ENCODE peak calls at places on chromosomes 3 and 15, in eight cellular contexts. One of them, this sample, is unnamed.
A peak's percentile ranks its signal among the peaks of the same experiment; 100 is the strongest.

GRCh38 chr3:67578416-67578815 is 76.0 kb downstream of the SUCLG2 start:
- DNase-seq in GM23338: peak; percentile 51
- DNase-seq in GM23248: no peak
- DNase-seq in WERI-Rb-1: no peak
- DNase-seq in AG04450: no peak
- DNase-seq in colonic mucosa: no peak
- DNase-seq in cardiac muscle cell: peak; percentile 3
- DNase-seq in CD4-positive, alpha-beta memory T cell: no peak
- DNase-seq in this sample: no peak

GRCh38 chr3:1766384-1766783 is 332.3 kb upstream of the CNTN4 start:
- DNase-seq in GM23338: no peak
- DNase-seq in GM23248: no peak
- DNase-seq in WERI-Rb-1: no peak
- DNase-seq in AG04450: no peak
- DNase-seq in colonic mucosa: no peak
- DNase-seq in cardiac muscle cell: no peak
- DNase-seq in CD4-positive, alpha-beta memory T cell: no peak
- DNase-seq in this sample: no peak

GRCh38 chr15:88022711-88023110 is 233.8 kb downstream of the NTRK3 start:
- DNase-seq in GM23338: no peak
- DNase-seq in GM23248: no peak
- DNase-seq in WERI-Rb-1: peak; percentile 73
- DNase-seq in AG04450: no peak
- DNase-seq in colonic mucosa: no peak
- DNase-seq in cardiac muscle cell: no peak
- DNase-seq in CD4-positive, alpha-beta memory T cell: no peak
- DNase-seq in this sample: no peak

GRCh38 chr3:129112308-129113052 is 9.1 kb downstream of the RAB43 start:
- DNase-seq in GM23338: no peak
- DNase-seq in GM23248: peak; percentile 44
- DNase-seq in WERI-Rb-1: no peak
- DNase-seq in AG04450: no peak
- DNase-seq in colonic mucosa: no peak
- DNase-seq in cardiac muscle cell: no peak
- DNase-seq in CD4-positive, alpha-beta memory T cell: no peak
- DNase-seq in this sample: no peak

GRCh38 chr15:95024388-95024787 is 793.0 kb downstream of the MCTP2 start:
- DNase-seq in GM23338: peak; percentile 86
- DNase-seq in GM23248: peak; percentile 73
- DNase-seq in WERI-Rb-1: no peak
- DNase-seq in AG04450: peak; percentile 7
- DNase-seq in colonic mucosa: no peak
- DNase-seq in cardiac muscle cell: peak; percentile 49
- DNase-seq in CD4-positive, alpha-beta memory T cell: no peak
- DNase-seq in this sample: no peak

GRCh38 chr3:179541596-179541995 is 21.1 kb upstream of the ACTL6A start:
- DNase-seq in GM23338: no peak
- DNase-seq in GM23248: no peak
- DNase-seq in WERI-Rb-1: no peak
- DNase-seq in AG04450: no peak
- DNase-seq in colonic mucosa: no peak
- DNase-seq in cardiac muscle cell: no peak
- DNase-seq in CD4-positive, alpha-beta memory T cell: no peak
- DNase-seq in this sample: no peak

GRCh38 chr3:45597166-45597565 is 2.6 kb downstream of the LIMD1 start:
- DNase-seq in GM23338: no peak
- DNase-seq in GM23248: peak; percentile 71
- DNase-seq in WERI-Rb-1: no peak
- DNase-seq in AG04450: no peak
- DNase-seq in colonic mucosa: peak; percentile 42
- DNase-seq in cardiac muscle cell: no peak
- DNase-seq in CD4-positive, alpha-beta memory T cell: no peak
- DNase-seq in this sample: peak; percentile 71

GRCh38 chr15:99086327-99086667 is 18.6 kb upstream of the SYNM start:
- DNase-seq in GM23338: no peak
- DNase-seq in GM23248: no peak
- DNase-seq in WERI-Rb-1: no peak
- DNase-seq in AG04450: no peak
- DNase-seq in colonic mucosa: no peak
- DNase-seq in cardiac muscle cell: no peak
- DNase-seq in CD4-positive, alpha-beta memory T cell: no peak
- DNase-seq in this sample: peak; percentile 53

GRCh38 chr3:9727041-9727595 is 4.4 kb upstream of the BRPF1 start:
- DNase-seq in GM23338: peak; percentile 93
- DNase-seq in GM23248: peak; percentile 30
- DNase-seq in WERI-Rb-1: peak; percentile 33
- DNase-seq in AG04450: no peak
- DNase-seq in colonic mucosa: no peak
- DNase-seq in cardiac muscle cell: no peak
- DNase-seq in CD4-positive, alpha-beta memory T cell: peak; percentile 75
- DNase-seq in this sample: no peak

GRCh38 chr15:50425219-50425618 is 1.0 kb downstream of the USP8 start:
- DNase-seq in GM23338: peak; percentile 20
- DNase-seq in GM23248: peak; percentile 55
- DNase-seq in WERI-Rb-1: no peak
- DNase-seq in AG04450: no peak
- DNase-seq in colonic mucosa: no peak
- DNase-seq in cardiac muscle cell: no peak
- DNase-seq in CD4-positive, alpha-beta memory T cell: no peak
- DNase-seq in this sample: no peak

GRCh38 chr15:49847937-49848823 is 227.3 kb downstream of the DTWD1 start:
- DNase-seq in GM23338: no peak
- DNase-seq in GM23248: peak; percentile 94
- DNase-seq in WERI-Rb-1: no peak
- DNase-seq in AG04450: peak; percentile 92
- DNase-seq in colonic mucosa: no peak
- DNase-seq in cardiac muscle cell: no peak
- DNase-seq in CD4-positive, alpha-beta memory T cell: no peak
- DNase-seq in this sample: no peak

GRCh38 chr3:58837863-58838255 is 171.3 kb upstream of the FAM3D start:
- DNase-seq in GM23338: no peak
- DNase-seq in GM23248: peak; percentile 36
- DNase-seq in WERI-Rb-1: no peak
- DNase-seq in AG04450: no peak
- DNase-seq in colonic mucosa: no peak
- DNase-seq in cardiac muscle cell: no peak
- DNase-seq in CD4-positive, alpha-beta memory T cell: no peak
- DNase-seq in this sample: no peak

GRCh38 chr3:18558526-18558925 is 133.4 kb upstream of the SATB1 start:
- DNase-seq in GM23338: no peak
- DNase-seq in GM23248: no peak
- DNase-seq in WERI-Rb-1: no peak
- DNase-seq in AG04450: no peak
- DNase-seq in colonic mucosa: no peak
- DNase-seq in cardiac muscle cell: no peak
- DNase-seq in CD4-positive, alpha-beta memory T cell: no peak
- DNase-seq in this sample: no peak
- H3K27me3 ChIP-seq in GM23338: no peaks in the 10 kb centered on the region
- H3K27me3 ChIP-seq in GM23248: no peaks in the 10 kb centered on the region
- H3K27me3 ChIP-seq in WERI-Rb-1: no peaks in the 10 kb centered on the region
- H3K27me3 ChIP-seq in AG04450: no peaks in the 10 kb centered on the region
- H3K27me3 ChIP-seq in colonic mucosa: no peaks in the 10 kb centered on the region
- H3K27me3 ChIP-seq in cardiac muscle cell: no peaks in the 10 kb centered on the region
- H3K27me3 ChIP-seq in CD4-positive, alpha-beta memory T cell: no peaks in the 10 kb centered on the region
- H3K27me3 ChIP-seq in this sample: no peaks in the 10 kb centered on the region

GRCh38 chr3:72238836-72239235 is 453.9 kb upstream of the PROK2 start:
- DNase-seq in GM23338: no peak
- DNase-seq in GM23248: no peak
- DNase-seq in WERI-Rb-1: no peak
- DNase-seq in AG04450: no peak
- DNase-seq in colonic mucosa: no peak
- DNase-seq in cardiac muscle cell: no peak
- DNase-seq in CD4-positive, alpha-beta memory T cell: no peak
- DNase-seq in this sample: no peak
- H3K27ac ChIP-seq in GM23338: no peak overlapping the region
- H3K27ac ChIP-seq in GM23248: no peak overlapping the region
- H3K27ac ChIP-seq in WERI-Rb-1: no peak overlapping the region
- H3K27ac ChIP-seq in AG04450: no peak overlapping the region
- H3K27ac ChIP-seq in colonic mucosa: no peak overlapping the region
- H3K27ac ChIP-seq in cardiac muscle cell: no peak overlapping the region
- H3K27ac ChIP-seq in CD4-positive, alpha-beta memory T cell: no peak overlapping the region
- H3K27ac ChIP-seq in this sample: no peak overlapping the region

DNA sequence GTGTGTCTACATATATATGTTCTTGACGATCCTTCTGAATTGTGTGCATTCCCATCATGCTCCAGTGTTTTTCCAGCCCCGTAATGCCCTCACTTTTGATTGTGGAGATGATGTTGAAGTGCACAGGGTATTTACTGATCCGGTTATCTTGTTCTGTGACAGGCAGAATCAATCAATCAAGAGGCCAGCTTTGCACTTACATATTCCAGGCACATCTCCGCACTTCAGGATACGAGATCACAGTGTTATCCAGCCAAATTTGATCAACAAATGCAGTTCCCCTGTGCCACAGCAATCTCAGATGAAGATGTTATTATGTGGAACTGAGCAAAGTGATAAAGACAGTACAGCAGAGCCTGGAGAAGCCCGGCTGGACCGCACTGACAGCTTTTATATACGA is 416.7 kb downstream of the FOXP1 start:
- DNase-seq in GM23338: no peak
- DNase-seq in GM23248: no peak
- DNase-seq in WERI-Rb-1: no peak
- DNase-seq in AG04450: no peak
- DNase-seq in colonic mucosa: no peak
- DNase-seq in cardiac muscle cell: no peak
- DNase-seq in CD4-positive, alpha-beta memory T cell: no peak
- DNase-seq in this sample: no peak
- H3K4me3 ChIP-seq in GM23338: no peak overlapping the region
- H3K4me3 ChIP-seq in GM23248: no peak overlapping the region
- H3K4me3 ChIP-seq in WERI-Rb-1: no peak overlapping the region
- H3K4me3 ChIP-seq in AG04450: no peak overlapping the region
- H3K4me3 ChIP-seq in colonic mucosa: no peak overlapping the region
- H3K4me3 ChIP-seq in cardiac muscle cell: no peak overlapping the region
- H3K4me3 ChIP-seq in CD4-positive, alpha-beta memory T cell: no peak overlapping the region
- H3K4me3 ChIP-seq in this sample: no peak overlapping the region

GRCh38 chr3:62374375-62374876 is 1.1 kb upstream of the FEZF2 start:
- DNase-seq in GM23338: peak; percentile 68
- DNase-seq in GM23248: peak; percentile 69
- DNase-seq in WERI-Rb-1: no peak
- DNase-seq in AG04450: no peak
- DNase-seq in colonic mucosa: no peak
- DNase-seq in cardiac muscle cell: no peak
- DNase-seq in CD4-positive, alpha-beta memory T cell: no peak
- DNase-seq in this sample: no peak

GRCh38 chr3:62378329-62378789 is 5.0 kb upstream of the FEZF2 start:
- DNase-seq in GM23338: peak; percentile 77
- DNase-seq in GM23248: no peak
- DNase-seq in WERI-Rb-1: no peak
- DNase-seq in AG04450: no peak
- DNase-seq in colonic mucosa: no peak
- DNase-seq in cardiac muscle cell: no peak
- DNase-seq in CD4-positive, alpha-beta memory T cell: no peak
- DNase-seq in this sample: no peak

GRCh38 chr3:62375655-62376054 is 2.3 kb upstream of the FEZF2 start:
- DNase-seq in GM23338: peak; percentile 43
- DNase-seq in GM23248: no peak
- DNase-seq in WERI-Rb-1: no peak
- DNase-seq in AG04450: no peak
- DNase-seq in colonic mucosa: no peak
- DNase-seq in cardiac muscle cell: no peak
- DNase-seq in CD4-positive, alpha-beta memory T cell: no peak
- DNase-seq in this sample: no peak

GRCh38 chr3:62376906-62377865 is 3.8 kb upstream of the FEZF2 start:
- DNase-seq in GM23338: peak; percentile 61
- DNase-seq in GM23248: no peak
- DNase-seq in WERI-Rb-1: no peak
- DNase-seq in AG04450: no peak
- DNase-seq in colonic mucosa: no peak
- DNase-seq in cardiac muscle cell: no peak
- DNase-seq in CD4-positive, alpha-beta memory T cell: no peak
- DNase-seq in this sample: no peak

DNA sequence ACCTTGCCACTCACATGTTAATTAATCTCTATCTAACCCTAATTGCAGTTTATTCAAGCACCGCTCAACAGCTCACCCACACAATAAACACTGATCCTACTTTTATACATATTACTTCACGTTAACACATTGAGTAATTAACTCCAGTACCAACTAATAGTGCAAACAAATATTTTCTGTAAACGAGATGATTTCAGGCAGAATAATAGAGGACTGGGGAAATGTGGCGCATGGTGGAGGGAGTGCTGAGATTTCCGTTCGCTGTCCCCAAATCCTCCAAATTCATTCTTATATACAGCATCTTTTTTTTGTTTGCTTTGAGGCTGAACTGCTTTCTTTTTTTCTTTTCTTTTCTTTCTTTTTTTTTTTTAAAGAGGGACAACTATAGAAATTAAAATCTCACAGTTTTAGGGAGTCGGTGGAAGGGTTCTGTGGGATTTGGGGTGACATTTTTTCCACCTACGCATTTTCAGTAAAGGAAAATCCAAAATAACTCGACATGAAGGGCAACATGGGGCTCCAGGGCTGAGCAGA is 2.9 kb upstream of the FEZF2 start:
- DNase-seq in GM23338: no peak
- DNase-seq in GM23248: no peak
- DNase-seq in WERI-Rb-1: no peak
- DNase-seq in AG04450: no peak
- DNase-seq in colonic mucosa: no peak
- DNase-seq in cardiac muscle cell: no peak
- DNase-seq in CD4-positive, alpha-beta memory T cell: no peak
- DNase-seq in this sample: no peak
- H3K27me3 ChIP-seq in GM23338: peaks cover 100% of the 10 kb centered on the region
- H3K27me3 ChIP-seq in GM23248: peaks cover 99% of the 10 kb centered on the region
- H3K27me3 ChIP-seq in WERI-Rb-1: peaks cover 80% of the 10 kb centered on the region
- H3K27me3 ChIP-seq in AG04450: peaks cover 95% of the 10 kb centered on the region
- H3K27me3 ChIP-seq in colonic mucosa: peaks cover 82% of the 10 kb centered on the region
- H3K27me3 ChIP-seq in cardiac muscle cell: peaks cover 100% of the 10 kb centered on the region
- H3K27me3 ChIP-seq in CD4-positive, alpha-beta memory T cell: peaks cover 15% of the 10 kb centered on the region
- H3K27me3 ChIP-seq in this sample: no peaks in the 10 kb centered on the region

GRCh38 chr15:66882251-66883020 is 180.4 kb downstream of the SMAD6 start:
- DNase-seq in GM23338: no peak
- DNase-seq in GM23248: peak; percentile 95
- DNase-seq in WERI-Rb-1: no peak
- DNase-seq in AG04450: peak; percentile 13
- DNase-seq in colonic mucosa: peak; percentile 17
- DNase-seq in cardiac muscle cell: no peak
- DNase-seq in CD4-positive, alpha-beta memory T cell: no peak
- DNase-seq in this sample: peak; percentile 54
- H3K27ac ChIP-seq in GM23338: peak overlapping the region; percentile 86
- H3K27ac ChIP-seq in GM23248: peak overlapping the region; percentile 95
- H3K27ac ChIP-seq in WERI-Rb-1: no peak overlapping the region
- H3K27ac ChIP-seq in AG04450: peak overlapping the region; percentile 70
- H3K27ac ChIP-seq in colonic mucosa: no peak overlapping the region
- H3K27ac ChIP-seq in cardiac muscle cell: peak overlapping the region; percentile 81
- H3K27ac ChIP-seq in CD4-positive, alpha-beta memory T cell: no peak overlapping the region
- H3K27ac ChIP-seq in this sample: peak overlapping the region; percentile 72

GRCh38 chr3:4866841-4867240 is 112.4 kb upstream of the BHLHE40 start:
- DNase-seq in GM23338: no peak
- DNase-seq in GM23248: peak; percentile 78
- DNase-seq in WERI-Rb-1: no peak
- DNase-seq in AG04450: no peak
- DNase-seq in colonic mucosa: peak; percentile 41
- DNase-seq in cardiac muscle cell: no peak
- DNase-seq in CD4-positive, alpha-beta memory T cell: peak; percentile 52
- DNase-seq in this sample: no peak
- H3K4me3 ChIP-seq in GM23338: no peak overlapping the region
- H3K4me3 ChIP-seq in GM23248: peak overlapping the region; percentile 69
- H3K4me3 ChIP-seq in WERI-Rb-1: no peak overlapping the region
- H3K4me3 ChIP-seq in AG04450: no peak overlapping the region
- H3K4me3 ChIP-seq in colonic mucosa: no peak overlapping the region
- H3K4me3 ChIP-seq in cardiac muscle cell: no peak overlapping the region
- H3K4me3 ChIP-seq in CD4-positive, alpha-beta memory T cell: peak overlapping the region; percentile 4
- H3K4me3 ChIP-seq in this sample: no peak overlapping the region